ENCODE peak calls at places on chromosomes 5 and 9, in six cellular contexts. One of them, this sample, is unnamed.
A peak's percentile ranks its signal among the peaks of the same experiment; 100 is the strongest.

GRCh38 chr5:6766558-6767191 is 53.4 kb downstream of the TENT4A start:
- DNase-seq in activated CD4-positive, alpha-beta memory T cell treated with anti-CD3 and anti-CD28 coated beads for 36 hours: peak; percentile 70
- DNase-seq in prostate gland: peak; percentile 88
- DNase-seq in spleen: peak; percentile 85
- DNase-seq in NCI-H2171 treated with DMSO at 0.1 percent for 48 hours: peak; percentile 74
- DNase-seq in iPS DF 6.9: no peak
- DNase-seq in this sample: peak; percentile 63

GRCh38 chr9:12859704-12860251 is 85.0 kb downstream of the LURAP1L start:
- DNase-seq in activated CD4-positive, alpha-beta memory T cell treated with anti-CD3 and anti-CD28 coated beads for 36 hours: no peak
- DNase-seq in prostate gland: peak; percentile 12
- DNase-seq in spleen: no peak
- DNase-seq in NCI-H2171 treated with DMSO at 0.1 percent for 48 hours: no peak
- DNase-seq in iPS DF 6.9: no peak
- DNase-seq in this sample: peak; percentile 67

GRCh38 chr5:92769986-92770385 is 811.0 kb downstream of the NR2F1-AS1 start:
- DNase-seq in activated CD4-positive, alpha-beta memory T cell treated with anti-CD3 and anti-CD28 coated beads for 36 hours: no peak
- DNase-seq in prostate gland: no peak
- DNase-seq in spleen: no peak
- DNase-seq in NCI-H2171 treated with DMSO at 0.1 percent for 48 hours: no peak
- DNase-seq in iPS DF 6.9: no peak
- DNase-seq in this sample: peak; percentile 22

GRCh38 chr5:115325291-115326019 is 29.0 kb upstream of the CCDC112 start:
- DNase-seq in activated CD4-positive, alpha-beta memory T cell treated with anti-CD3 and anti-CD28 coated beads for 36 hours: no peak
- DNase-seq in prostate gland: no peak
- DNase-seq in spleen: no peak
- DNase-seq in NCI-H2171 treated with DMSO at 0.1 percent for 48 hours: no peak
- DNase-seq in iPS DF 6.9: no peak
- DNase-seq in this sample: no peak

GRCh38 chr9:22238809-22239684 is 207.6 kb upstream of the DMRTA1 start:
- DNase-seq in activated CD4-positive, alpha-beta memory T cell treated with anti-CD3 and anti-CD28 coated beads for 36 hours: no peak
- DNase-seq in prostate gland: no peak
- DNase-seq in spleen: no peak
- DNase-seq in NCI-H2171 treated with DMSO at 0.1 percent for 48 hours: peak; percentile 36
- DNase-seq in iPS DF 6.9: no peak
- DNase-seq in this sample: peak; percentile 80

GRCh38 chr9:123611228-123611627 is 255.2 kb downstream of the CRB2 start:
- DNase-seq in activated CD4-positive, alpha-beta memory T cell treated with anti-CD3 and anti-CD28 coated beads for 36 hours: no peak
- DNase-seq in prostate gland: no peak
- DNase-seq in spleen: no peak
- DNase-seq in NCI-H2171 treated with DMSO at 0.1 percent for 48 hours: no peak
- DNase-seq in iPS DF 6.9: no peak
- DNase-seq in this sample: no peak

GRCh38 chr9:136095495-136096058 is 488 bp upstream of the NACC2 start:
- DNase-seq in activated CD4-positive, alpha-beta memory T cell treated with anti-CD3 and anti-CD28 coated beads for 36 hours: peak; percentile 37
- DNase-seq in prostate gland: no peak
- DNase-seq in spleen: peak; percentile 89
- DNase-seq in NCI-H2171 treated with DMSO at 0.1 percent for 48 hours: no peak
- DNase-seq in iPS DF 6.9: no peak
- DNase-seq in this sample: peak; percentile 46

GRCh38 chr5:170095687-170096086 is 10.0 kb upstream of the FOXI1 start:
- DNase-seq in activated CD4-positive, alpha-beta memory T cell treated with anti-CD3 and anti-CD28 coated beads for 36 hours: no peak
- DNase-seq in prostate gland: no peak
- DNase-seq in spleen: no peak
- DNase-seq in NCI-H2171 treated with DMSO at 0.1 percent for 48 hours: no peak
- DNase-seq in iPS DF 6.9: no peak
- DNase-seq in this sample: no peak

GRCh38 chr9:13450723-13451122 is 171.2 kb upstream of the MPDZ start:
- DNase-seq in activated CD4-positive, alpha-beta memory T cell treated with anti-CD3 and anti-CD28 coated beads for 36 hours: no peak
- DNase-seq in prostate gland: no peak
- DNase-seq in spleen: no peak
- DNase-seq in NCI-H2171 treated with DMSO at 0.1 percent for 48 hours: no peak
- DNase-seq in iPS DF 6.9: no peak
- DNase-seq in this sample: no peak

GRCh38 chr5:84086517-84086916 is 298.2 kb downstream of the EDIL3 start:
- DNase-seq in activated CD4-positive, alpha-beta memory T cell treated with anti-CD3 and anti-CD28 coated beads for 36 hours: no peak
- DNase-seq in prostate gland: no peak
- DNase-seq in spleen: no peak
- DNase-seq in NCI-H2171 treated with DMSO at 0.1 percent for 48 hours: no peak
- DNase-seq in iPS DF 6.9: no peak
- DNase-seq in this sample: no peak

GRCh38 chr5:42502613-42503470 is 79.6 kb downstream of the GHR start:
- DNase-seq in activated CD4-positive, alpha-beta memory T cell treated with anti-CD3 and anti-CD28 coated beads for 36 hours: no peak
- DNase-seq in prostate gland: no peak
- DNase-seq in spleen: no peak
- DNase-seq in NCI-H2171 treated with DMSO at 0.1 percent for 48 hours: no peak
- DNase-seq in iPS DF 6.9: no peak
- DNase-seq in this sample: no peak

This sample was measured in cardiac fibroblast.